ENCODE peak calls at places on chromosome 17, in seven cellular contexts. W is lower leg skin, Y is H54, G is body of pancreas, U is A549, R is heart left ventricle, V is breast epithelium. P is an unnamed sample.

GRCh38 chr17:73465851-73466250 is 154.1 kb upstream of the CDC42EP4 start:
- DNase-seq in V (no peak), W (no peak), R (no peak), Y (no peak), U (no peak), G (no peak), P (no peak)

GRCh38 chr17:36742267-36743000 is 141.1 kb downstream of the MRM1 start:
- DNase-seq in U (no peak), G (no peak), V (no peak), W (no peak), R (no peak), Y (no peak), P (no peak)

GRCh38 chr17:61986898-61987297 is 59.1 kb upstream of the INTS2 start:
- DNase-seq in G (no peak), Y (no peak), W (no peak), V (no peak), U (peak), R (no peak), P (no peak)

GRCh38 chr17:46842835-46843234 is 8.5 kb upstream of the WNT9B start:
- DNase-seq in U (peak), G (no peak), V (no peak), R (no peak), W (no peak), Y (no peak), P (no peak)

GRCh38 chr17:59180626-59181025 is 25.1 kb downstream of the PRR11 start:
- DNase-seq in Y (no peak), W (peak), V (no peak), U (no peak), G (no peak), R (no peak), P (no peak)

GRCh38 chr17:68399638-68400403 is 57.5 kb downstream of the WIPI1 start:
- DNase-seq in Y (no peak), V (no peak), G (no peak), U (no peak), R (no peak), W (peak), P (peak)

GRCh38 chr17:15290605-15291004 is 25.5 kb upstream of the PMP22 start:
- DNase-seq in R (no peak), V (no peak), W (no peak), U (no peak), Y (no peak), G (no peak), P (no peak)

GRCh38 chr17:83052241-83052564 is 27.2 kb upstream of the METRNL start:
- DNase-seq in G (no peak), U (no peak), R (no peak), Y (no peak), W (no peak), V (no peak), P (no peak)

GRCh38 chr17:75241143-75241430 is 20.3 kb downstream of the GGA3 start:
- DNase-seq in Y (no peak), V (no peak), R (no peak), U (no peak), G (no peak), W (no peak), P (no peak)

GRCh38 chr17:21711182-21711581 is 18.9 kb downstream of the KCNJ18 start:
- DNase-seq in Y (no peak), V (no peak), R (no peak), G (no peak), U (no peak), W (no peak), P (no peak)

GRCh38 chr17:41186872-41187271 is 2.2 kb upstream of the KRTAP4-1 start:
- DNase-seq in R (no peak), U (no peak), G (no peak), W (no peak), Y (no peak), V (no peak), P (no peak)

GRCh38 chr17:39927928-39928867 is 666 bp downstream of the LRRC3C start:
- DNase-seq in U (peak), V (peak), Y (no peak), R (peak), G (peak), W (peak), P (no peak)

GRCh38 chr17:67503184-67503583 is 126.1 kb downstream of the PITPNC1 start:
- DNase-seq in W (peak), G (peak), Y (peak), R (no peak), V (no peak), U (peak), P (no peak)

GRCh38 chr17:6505425-6506142 is 50.8 kb downstream of the PITPNM3 start:
- DNase-seq in R (no peak), Y (no peak), G (no peak), U (peak), W (peak), V (no peak), P (no peak)

GRCh38 chr17:11807606-11808005 is 189.7 kb downstream of the ZNF18 start:
- DNase-seq in W (no peak), R (no peak), Y (no peak), V (no peak), G (no peak), U (no peak), P (no peak)

GRCh38 chr17:14448816-14449215 is 147.9 kb downstream of the HS3ST3B1 start:
- DNase-seq in G (no peak), W (no peak), R (no peak), V (no peak), U (peak), Y (no peak), P (no peak)

GRCh38 chr17:27232328-27232727 is 61.6 kb upstream of the WSB1 start:
- DNase-seq in W (no peak), G (no peak), U (no peak), R (no peak), Y (no peak), V (no peak), P (no peak)

GRCh38 chr17:79224476-79224875 is 149.9 kb downstream of the ENGASE start:
- DNase-seq in R (no peak), Y (no peak), G (no peak), W (no peak), V (no peak), U (no peak), P (no peak)

GRCh38 chr17:44204453-44204882 is 4.8 kb upstream of the ATXN7L3 start:
- DNase-seq in G (no peak), W (peak), V (no peak), R (no peak), Y (no peak), U (no peak), P (no peak)

GRCh38 chr17:22516861-22517636 is 824.7 kb downstream of the KCNJ18 start:
- DNase-seq in R (no peak), Y (no peak), U (no peak), W (peak), V (no peak), G (no peak), P (no peak)

GRCh38 chr17:34633760-34634159 is 54.4 kb downstream of the TMEM132E start:
- DNase-seq in U (no peak), G (no peak), V (no peak), Y (no peak), R (no peak), W (no peak), P (no peak)

GRCh38 chr17:65061621-65062020 is 5.1 kb upstream of the GNA13 start:
- DNase-seq in U (no peak), R (no peak), W (no peak), Y (no peak), V (no peak), G (no peak), P (no peak)
- TF ChIP-seq POLR2A in U (no peak), R (no peak), W (no peak), Y (no peak), V (no peak), G (no peak), P (no peak)

GRCh38 chr17:28751600-28752366 is 8.0 kb downstream of the TRAF4 start:
- DNase-seq in U (no peak), Y (no peak), V (no peak), G (peak), R (no peak), W (no peak), P (no peak)

GRCh38 chr17:28758411-28759121 is 14.8 kb downstream of the TRAF4 start:
- DNase-seq in W (no peak), R (no peak), V (no peak), G (no peak), Y (no peak), U (no peak), P (no peak)

GRCh38 chr17:28756025-28756804 is 12.4 kb downstream of the TRAF4 start:
- DNase-seq in G (no peak), R (no peak), W (no peak), Y (no peak), U (no peak), V (no peak), P (no peak)

GRCh38 chr17:28759296-28759865 is 15.6 kb downstream of the TRAF4 start:
- DNase-seq in W (no peak), R (no peak), Y (no peak), G (no peak), V (no peak), U (no peak), P (no peak)

DNA sequence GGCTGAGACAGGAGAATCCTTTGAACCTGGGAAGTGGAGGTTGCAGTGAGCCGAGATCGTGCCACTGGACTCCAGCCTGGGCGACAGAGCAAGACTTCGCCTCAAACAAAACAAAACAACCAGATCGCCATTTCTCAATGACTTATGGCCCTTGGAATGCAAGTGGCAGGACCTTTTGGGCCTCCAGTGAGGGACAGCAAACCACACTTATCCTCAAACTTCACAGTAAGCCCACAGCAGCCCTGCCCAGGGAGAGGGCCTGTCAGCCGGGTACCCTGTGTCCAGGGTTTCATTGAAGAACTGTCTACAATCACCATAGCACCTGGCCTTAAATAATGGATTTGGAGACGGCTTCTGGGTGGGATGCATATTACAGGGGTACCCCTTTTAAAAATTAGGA is 11.7 kb downstream of the TRAF4 start:
- DNase-seq in W (no peak), G (no peak), Y (peak), U (no peak), R (no peak), V (no peak), P (no peak)
- TF ChIP-seq POLR2A in W (no peak), G (no peak), Y (no peak), U (no peak), R (no peak), V (no peak), P (no peak)

GRCh38 chr17:76540381-76541300 is 797 bp downstream of the PRCD start:
- DNase-seq in Y (peak), G (peak), U (peak), W (peak), R (peak), V (peak), P (peak)
- TF ChIP-seq POLR2A in Y (peak), G (peak), U (peak), W (no peak), R (peak), V (no peak), P (no peak)

GRCh38 chr17:77129568-77130301 is 11.0 kb upstream of the SEC14L1 start:
- DNase-seq in Y (no peak), V (no peak), U (no peak), R (peak), W (no peak), G (no peak), P (no peak)
- TF ChIP-seq POLR2A in Y (no peak), V (no peak), U (no peak), R (peak), W (no peak), G (no peak), P (no peak)

DNA sequence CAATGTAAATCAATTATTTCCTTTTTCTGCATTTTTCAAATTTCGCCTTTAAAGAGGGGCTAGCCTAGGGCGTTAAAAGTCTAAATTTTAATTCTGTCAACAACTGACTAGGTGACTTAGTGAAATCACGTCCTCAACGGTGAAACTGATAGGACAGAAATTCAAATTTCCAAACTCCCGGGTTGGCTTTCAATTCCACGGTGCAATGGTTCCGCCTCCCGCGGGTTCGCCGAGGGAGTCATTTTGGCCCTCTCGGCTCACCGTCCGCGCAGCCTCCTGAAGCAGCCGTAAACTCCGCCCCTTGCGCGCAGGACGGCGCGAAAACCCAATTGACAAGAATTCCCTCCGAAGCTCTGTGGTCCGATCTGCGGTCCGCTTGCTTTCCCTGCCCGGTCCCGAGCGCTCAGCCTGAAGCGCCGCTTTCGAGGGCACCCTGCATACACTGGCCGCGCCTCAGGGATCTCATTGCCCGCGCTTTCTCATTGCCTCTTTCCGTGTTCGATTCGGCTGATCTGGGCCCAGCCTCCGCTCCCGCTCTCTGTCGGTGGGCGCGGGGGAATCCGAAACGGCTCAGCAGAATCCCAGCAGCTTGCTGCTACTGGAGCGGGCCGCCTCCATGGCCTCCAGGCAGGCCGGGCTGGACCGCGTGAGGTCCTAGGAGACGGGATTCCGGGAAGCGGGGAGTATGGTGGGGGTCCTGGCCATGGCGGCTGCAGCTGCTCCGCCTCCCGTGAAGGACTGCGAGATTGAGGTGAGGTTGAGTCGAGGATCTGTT is at the start of gene ATAD5:
- DNase-seq in U (peak), W (peak), Y (peak), V (peak), R (peak), G (peak), P (peak)
- TF ChIP-seq POLR2A in U (peak), W (no peak), Y (peak), V (no peak), R (no peak), G (peak), P (peak)

GRCh38 chr17:38605852-38606645 is at the start of gene SRCIN1:
- DNase-seq in R (peak), Y (peak), V (peak), U (peak), W (peak), G (peak), P (peak)
- TF ChIP-seq POLR2A in R (no peak), Y (no peak), V (no peak), U (peak), W (no peak), G (peak), P (no peak)

GRCh38 chr17:81900181-81900820 is 1.7 kb upstream of the NPB start:
- DNase-seq in V (no peak), G (no peak), U (no peak), R (no peak), Y (no peak), W (no peak), P (no peak)

GRCh38 chr17:81903415-81903831 is 1.4 kb downstream of the NPB start:
- DNase-seq in V (no peak), U (no peak), W (no peak), Y (no peak), G (no peak), R (peak), P (no peak)

GRCh38 chr17:81901167-81902022 is 643 bp upstream of the NPB start:
- DNase-seq in Y (no peak), W (no peak), R (no peak), V (no peak), G (no peak), U (no peak), P (no peak)

GRCh38 chr17:81902653-81903414 is 796 bp downstream of the NPB start:
- DNase-seq in U (no peak), V (no peak), Y (no peak), R (peak), G (no peak), W (no peak), P (no peak)

GRCh38 chr17:81902023-81902652 is at the start of gene NPB:
- DNase-seq in W (no peak), R (no peak), G (peak), U (no peak), Y (no peak), V (no peak), P (no peak)
- TF ChIP-seq POLR2A in W (no peak), R (no peak), G (no peak), U (no peak), Y (no peak), V (no peak), P (no peak)

GRCh38 chr17:17073006-17073626 is 30.9 kb downstream of the MPRIP start:
- DNase-seq in U (no peak), W (peak), V (no peak), Y (no peak), G (peak), R (peak), P (no peak)
- TF ChIP-seq POLR2A in U (no peak), W (no peak), V (no peak), Y (no peak), G (no peak), R (no peak), P (no peak)

P was measured in GM12891.